ENCODE peak calls at places on chromosome 18, in four cellular contexts. N is activated CD8-positive, alpha-beta T cell treated with anti-CD3 and anti-CD28 coated beads for 36 hours; E is nephron progenitor cell; R is CD4-positive, alpha-beta T cell. W is an unnamed sample.

GRCh38 chr18:38611036-38611964 is 1045.7 kb upstream of the CELF4 start:
- DNase-seq in N (peak; percentile 35), E (no peak), R (no peak), W (peak; percentile 4)

GRCh38 chr18:66764225-66764624 is 160.3 kb upstream of the CDH19 start:
- DNase-seq in N (no peak), E (no peak), R (no peak), W (no peak)

GRCh38 chr18:35478520-35479435 is 19.0 kb downstream of the INO80C start:
- DNase-seq in N (peak; percentile 69), E (no peak), R (no peak), W (no peak)

GRCh38 chr18:59155140-59155539 is 15.5 kb downstream of the SEC11C start:
- DNase-seq in N (no peak), E (no peak), R (no peak), W (no peak)

GRCh38 chr18:28127763-28128737 is 48.9 kb downstream of the CDH2 start:
- DNase-seq in N (no peak), E (no peak), R (no peak), W (no peak)

GRCh38 chr18:34661464-34662087 is 48.5 kb upstream of the DTNA start:
- DNase-seq in N (no peak), E (peak; percentile 27), R (no peak), W (peak; percentile 25)

GRCh38 chr18:60157810-60158209 is 214.8 kb downstream of the MC4R start:
- DNase-seq in N (no peak), E (no peak), R (no peak), W (no peak)

GRCh38 chr18:61854578-61854977 is 38.2 kb downstream of the RNF152 start:
- DNase-seq in N (no peak), E (no peak), R (no peak), W (no peak)

GRCh38 chr18:11379660-11380059 is 229.7 kb upstream of the SLC35G4 start:
- DNase-seq in N (no peak), E (no peak), R (no peak), W (no peak)

GRCh38 chr18:21241224-21242131 is 554 bp upstream of the GREB1L start:
- DNase-seq in N (no peak), E (peak; percentile 70), R (no peak), W (peak; percentile 38)

GRCh38 chr18:70333757-70334156 is 44.9 kb downstream of the SOCS6 start:
- DNase-seq in N (no peak), E (no peak), R (no peak), W (no peak)

GRCh38 chr18:62763101-62763521 is 47.8 kb downstream of the PHLPP1 start:
- DNase-seq in N (no peak), E (no peak), R (no peak), W (no peak)

GRCh38 chr18:65753520-65753919 is 2.7 kb downstream of the CDH7 start:
- DNase-seq in N (no peak), E (peak; percentile 60), R (no peak), W (peak; percentile 26)

GRCh38 chr18:48137354-48138208 is 207.1 kb upstream of the SMAD2 start:
- DNase-seq in N (no peak), E (no peak), R (no peak), W (no peak)

GRCh38 chr18:54830260-54830659 is 2.0 kb downstream of the RAB27B start:
- DNase-seq in N (no peak), E (no peak), R (no peak), W (no peak)
- TF ChIP-seq CTCF in N (no peak), E (no peak), R (no peak), W (no peak)

GRCh38 chr18:3873211-3873610 is 423.2 kb downstream of the TGIF1 start:
- DNase-seq in N (no peak), E (no peak), R (no peak), W (no peak)
- TF ChIP-seq CTCF in N (no peak), E (no peak), R (no peak), W (no peak)

DNA sequence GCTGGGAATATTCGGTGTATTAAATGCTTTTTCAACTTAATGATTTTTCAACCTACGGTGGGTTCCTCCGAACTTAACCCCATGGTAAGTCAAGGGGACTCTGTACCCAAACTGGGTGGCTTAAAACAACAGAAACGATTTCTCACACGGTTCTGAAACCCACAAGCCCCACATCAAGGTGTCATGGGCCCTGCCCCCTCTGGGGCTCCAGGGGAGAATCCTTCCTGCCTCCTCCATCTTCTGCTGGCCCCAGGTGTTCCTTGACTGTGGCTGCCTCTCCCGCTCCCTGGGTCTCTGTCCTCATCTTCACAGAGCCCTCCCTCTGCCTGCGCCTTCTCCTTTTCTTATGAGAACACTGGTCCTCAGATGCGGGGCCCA is 301.3 kb upstream of the SALL3 start:
- DNase-seq in N (no peak), E (no peak), R (no peak), W (no peak)
- TF ChIP-seq CTCF in N (no peak), E (no peak), R (no peak), W (no peak)

GRCh38 chr18:58136865-58137264 is 92.8 kb downstream of the NEDD4L start:
- DNase-seq in N (no peak), E (no peak), R (no peak), W (no peak)

GRCh38 chr18:58139627-58140026 is 95.6 kb downstream of the NEDD4L start:
- DNase-seq in N (peak; percentile 18), E (no peak), R (no peak), W (no peak)

GRCh38 chr18:58143391-58143790 is 99.4 kb downstream of the NEDD4L start:
- DNase-seq in N (no peak), E (no peak), R (no peak), W (no peak)

GRCh38 chr18:58144106-58144505 is 100.1 kb downstream of the NEDD4L start:
- DNase-seq in N (no peak), E (no peak), R (no peak), W (no peak)

DNA sequence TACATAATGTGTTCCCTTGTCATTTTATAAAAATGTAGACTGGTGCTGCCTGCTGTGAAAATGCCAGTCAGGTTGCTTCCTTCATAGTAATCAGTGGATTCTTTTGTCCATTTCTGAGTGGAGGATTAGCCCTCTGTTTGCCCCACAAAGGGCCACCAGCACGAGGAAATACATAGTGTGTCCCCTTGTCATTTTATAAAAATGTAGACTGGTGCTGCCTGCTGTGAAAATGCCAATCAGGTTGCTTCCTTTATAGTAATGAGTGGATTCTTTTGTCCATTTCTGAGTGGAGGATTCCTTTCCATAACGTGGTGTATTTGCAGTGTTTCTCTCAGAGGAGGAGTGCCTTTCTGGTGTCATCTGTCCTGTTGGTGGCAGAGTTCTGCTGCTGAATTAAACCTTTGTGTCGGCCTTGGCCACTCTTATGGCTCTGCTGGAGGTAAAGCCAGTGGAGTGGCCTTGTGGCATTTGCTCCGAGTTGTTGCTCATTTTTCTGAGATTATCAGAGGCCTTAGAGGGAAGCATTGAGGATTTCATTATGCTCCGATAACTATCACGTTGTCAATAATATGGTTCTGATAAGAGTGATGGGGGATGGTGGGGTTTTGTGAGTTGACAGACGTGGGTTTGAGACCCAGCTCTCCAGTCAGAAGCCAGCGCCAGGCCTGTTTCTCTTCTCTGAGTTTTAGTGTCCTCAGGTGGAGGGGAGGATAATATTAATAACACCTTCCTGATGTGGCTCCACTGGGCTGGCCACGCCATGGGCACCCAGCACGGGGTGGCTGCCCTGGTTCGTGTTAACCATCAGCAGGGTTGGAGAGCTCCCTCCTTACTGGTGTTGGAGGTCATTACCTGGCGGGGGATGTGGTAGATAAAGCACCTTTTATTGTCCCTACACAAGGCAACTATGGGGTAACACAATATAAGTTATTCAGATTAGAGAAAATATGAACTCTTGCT is 96.6 kb downstream of the NEDD4L start:
- DNase-seq in N (no peak), E (no peak), R (no peak), W (no peak)
- TF ChIP-seq CTCF in N (no peak), E (no peak), R (no peak), W (no peak)

GRCh38 chr18:37282386-37283037 is 283.1 kb downstream of the CELF4 start:
- DNase-seq in N (no peak), E (peak; percentile 21), R (no peak), W (no peak)
- TF ChIP-seq CTCF in N (peak; percentile 12), E (peak; percentile 47), R (no peak), W (no peak)

DNA sequence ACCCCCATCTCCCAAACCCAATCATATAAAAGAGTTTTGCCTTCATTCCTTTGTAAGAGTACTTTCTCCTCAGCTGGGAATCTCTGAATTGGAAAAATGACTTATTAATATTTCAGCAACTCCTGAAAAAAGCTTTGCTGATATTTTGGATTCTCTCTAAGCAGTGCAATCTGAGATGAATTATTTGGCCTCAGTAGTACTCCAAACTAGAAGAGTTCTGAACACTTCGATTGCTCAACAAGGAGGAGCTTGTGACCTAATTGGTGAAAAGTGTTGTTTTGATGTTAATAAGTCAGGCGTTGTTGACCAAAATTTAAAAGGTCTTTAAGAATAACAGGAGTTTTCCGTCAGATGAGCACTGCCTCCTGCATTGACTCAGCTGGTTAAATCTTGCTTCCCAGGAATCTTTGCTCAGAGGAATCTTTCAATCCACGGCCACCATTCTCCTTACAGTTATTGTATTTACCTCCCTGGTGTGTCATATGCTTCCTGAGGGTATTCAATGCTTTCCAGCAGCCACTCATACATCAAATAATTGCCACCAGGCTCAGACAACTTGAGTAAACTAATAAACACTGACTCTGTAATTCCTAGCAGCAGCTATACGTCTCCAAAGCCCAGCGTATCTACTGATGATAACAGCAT is 24.5 kb upstream of the LIPG start:
- DNase-seq in N (no peak), E (no peak), R (no peak), W (no peak)
- TF ChIP-seq CTCF in N (no peak), E (no peak), R (no peak), W (no peak)

DNA sequence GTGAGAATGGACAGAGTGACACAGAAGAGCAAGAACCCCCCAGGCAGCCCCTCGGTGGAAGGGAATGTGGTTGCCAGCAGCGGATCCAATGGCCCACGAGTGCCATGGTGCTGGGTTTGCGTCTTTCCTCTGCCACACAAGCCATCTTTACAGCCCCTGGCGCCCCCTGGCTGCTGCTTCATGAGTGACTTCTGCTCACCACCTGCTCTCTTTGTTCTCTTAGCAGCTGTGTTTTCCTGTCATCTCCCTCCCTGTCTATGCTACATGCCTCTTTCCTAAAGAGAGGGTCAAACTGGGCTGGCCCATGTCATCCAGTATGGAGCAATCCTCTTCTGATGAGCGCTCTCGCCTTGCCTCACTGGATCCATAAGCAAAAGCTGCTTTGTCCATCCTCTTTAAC is 300.0 kb upstream of the SMIM21 start:
- DNase-seq in N (peak; percentile 66), E (peak; percentile 55), R (peak; percentile 3), W (peak; percentile 41)
- TF ChIP-seq CTCF in N (peak; percentile 47), E (peak; percentile 39), R (no peak), W (peak; percentile 38)

GRCh38 chr18:63953811-63954210 is 4.7 kb downstream of the HMSD start:
- DNase-seq in N (no peak), E (no peak), R (no peak), W (no peak)

GRCh38 chr18:63947051-63947790 is 1.9 kb upstream of the HMSD start:
- DNase-seq in N (no peak), E (no peak), R (no peak), W (no peak)

GRCh38 chr18:63951302-63951705 is 2.2 kb downstream of the HMSD start:
- DNase-seq in N (peak; percentile 48), E (no peak), R (no peak), W (peak; percentile 47)

GRCh38 chr18:63949068-63949737 is at the start of gene HMSD:
- DNase-seq in N (peak; percentile 73), E (peak; percentile 81), R (peak; percentile 12), W (peak; percentile 86)
- TF ChIP-seq CTCF in N (peak; percentile 28), E (peak; percentile 24), R (peak; percentile 44), W (no peak)